ENCODE peak calls at places on chromosomes 5 and 9, in eight cellular contexts. X is MM.1S, I is HCT116, C is left ventricle myocardium inferior, G is body of pancreas, L is HFF-Myc, V is GM23338, P is fibroblast of mammary gland. T is an unnamed sample.

GRCh38 chr9:86239053-86239770 is 20.2 kb downstream of the C9orf153 start:
- DNase-seq in G (no peak), C (no peak), P (peak), X (no peak), I (no peak), V (no peak), L (no peak), T (no peak)

GRCh38 chr9:85024374-85024773 is 354.8 kb downstream of the NTRK2 start:
- DNase-seq in I (no peak), P (no peak), V (no peak), C (no peak), X (no peak), G (no peak), L (no peak), T (no peak)

GRCh38 chr9:93091453-93092081 is 4.5 kb upstream of the CARD19 start:
- DNase-seq in P (peak), V (no peak), I (peak), L (peak), C (no peak), X (no peak), G (peak), T (peak)

GRCh38 chr5:159303286-159303685 is 27.0 kb downstream of the IL12B start:
- DNase-seq in X (no peak), C (no peak), L (no peak), I (no peak), G (no peak), P (no peak), V (no peak), T (no peak)

GRCh38 chr9:128049788-128050187 is 17.3 kb downstream of the NAIF1 start:
- DNase-seq in X (no peak), G (no peak), L (no peak), C (no peak), P (no peak), I (no peak), V (no peak), T (no peak)

GRCh38 chr5:104998572-104998971 is 1436.0 kb upstream of the NUDT12 start:
- DNase-seq in G (no peak), C (no peak), V (no peak), X (no peak), I (no peak), P (no peak), L (no peak), T (no peak)

GRCh38 chr5:178350361-178351220 is 118.0 kb upstream of the PHYKPL start:
- DNase-seq in C (no peak), L (no peak), V (no peak), I (no peak), P (no peak), G (no peak), X (no peak), T (no peak)

GRCh38 chr9:12698293-12698692 is 5.1 kb downstream of the TYRP1 start:
- DNase-seq in V (no peak), X (no peak), C (no peak), I (no peak), P (peak), G (no peak), L (no peak), T (peak)

GRCh38 chr9:112751059-112751795 is 667 bp downstream of the SNX30 start:
- DNase-seq in V (peak), X (peak), P (peak), I (no peak), G (peak), C (peak), L (no peak), T (peak)

GRCh38 chr9:113853333-113853732 is 22.8 kb upstream of the ZNF618 start:
- DNase-seq in G (peak), I (no peak), C (no peak), V (peak), X (peak), L (no peak), P (peak), T (peak)

GRCh38 chr5:35785601-35786085 is 71.0 kb upstream of the IL7R start:
- DNase-seq in C (no peak), I (no peak), G (no peak), X (no peak), P (peak), L (no peak), V (no peak), T (no peak)

GRCh38 chr5:149466457-149466972 is 84.7 kb downstream of the CSNK1A1 start:
- DNase-seq in C (no peak), V (no peak), P (peak), X (no peak), G (no peak), I (no peak), L (peak), T (peak)

GRCh38 chr5:76701298-76701697 is 14.6 kb upstream of the F2R start:
- DNase-seq in P (peak), I (no peak), C (no peak), G (no peak), V (no peak), L (no peak), X (no peak), T (peak)

GRCh38 chr9:136985853-136986252 is 3.1 kb downstream of the LCNL1 start:
- DNase-seq in C (no peak), X (no peak), V (peak), I (no peak), L (no peak), G (no peak), P (no peak), T (no peak)

GRCh38 chr5:110932755-110933488 is 138.6 kb upstream of the TSLP start:
- DNase-seq in C (no peak), I (no peak), P (no peak), V (no peak), G (no peak), X (no peak), L (no peak), T (no peak)

GRCh38 chr9:32928145-32928763 is 73.2 kb downstream of the APTX start:
- DNase-seq in L (no peak), C (no peak), I (no peak), P (peak), X (no peak), V (no peak), G (no peak), T (peak)

GRCh38 chr5:75051217-75051751 is 1.1 kb downstream of the GCNT4 start:
- DNase-seq in I (no peak), P (no peak), X (no peak), L (no peak), V (peak), C (no peak), G (peak), T (no peak)

GRCh38 chr9:21777701-21778100 is 24.7 kb upstream of the MTAP start:
- DNase-seq in I (peak), L (peak), C (no peak), V (peak), X (no peak), P (peak), G (no peak), T (peak)

GRCh38 chr5:40603378-40603777 is 76.3 kb upstream of the PTGER4 start:
- DNase-seq in G (no peak), C (no peak), X (no peak), P (no peak), I (no peak), V (no peak), L (no peak), T (no peak)

GRCh38 chr9:23824241-23825142 is 1.5 kb downstream of the ELAVL2 start:
- DNase-seq in I (no peak), P (no peak), L (no peak), X (no peak), C (no peak), V (peak), G (no peak), T (no peak)

GRCh38 chr9:18857769-18858168 is 175.2 kb downstream of the SAXO1 start:
- DNase-seq in L (no peak), C (no peak), V (no peak), G (no peak), X (no peak), I (no peak), P (peak), T (peak)

GRCh38 chr5:134103397-134103796 is 11.1 kb upstream of the TCF7 start:
- DNase-seq in C (no peak), P (no peak), I (no peak), L (no peak), X (no peak), G (no peak), V (no peak), T (no peak)

GRCh38 chr9:25891534-25891933 is 213.3 kb upstream of the TUSC1 start:
- DNase-seq in G (no peak), C (no peak), V (no peak), L (no peak), I (no peak), P (no peak), X (no peak), T (no peak)

GRCh38 chr5:3597002-3597726 is 1.5 kb downstream of the IRX1 start:
- DNase-seq in V (peak), G (no peak), L (no peak), C (no peak), P (peak), I (no peak), X (no peak), T (no peak)

GRCh38 chr5:1186351-1187233 is 14.8 kb upstream of the SLC6A19 start:
- DNase-seq in P (no peak), G (no peak), C (peak), X (no peak), V (no peak), I (no peak), L (no peak), T (no peak)

GRCh38 chr5:30103056-30104020 is 1090.1 kb upstream of the CDH6 start:
- DNase-seq in L (no peak), X (no peak), V (no peak), P (no peak), C (no peak), G (no peak), I (no peak), T (no peak)

GRCh38 chr9:112352209-112352608 is 18.8 kb upstream of the PTBP3 start:
- DNase-seq in X (no peak), P (no peak), G (no peak), L (no peak), C (no peak), V (no peak), I (no peak), T (no peak)

GRCh38 chr5:23884405-23884804 is 377.0 kb downstream of the PRDM9 start:
- DNase-seq in C (no peak), G (no peak), X (peak), L (no peak), I (no peak), V (no peak), P (no peak), T (no peak)

GRCh38 chr5:36982146-36982545 is 105.6 kb downstream of the NIPBL start:
- DNase-seq in C (no peak), G (no peak), P (peak), X (no peak), L (no peak), I (no peak), V (no peak), T (no peak)

GRCh38 chr5:124302504-124302903 is 443.9 kb downstream of the ZNF608 start:
- DNase-seq in C (no peak), X (no peak), I (no peak), L (no peak), V (no peak), P (peak), G (no peak), T (peak)

GRCh38 chr9:38233343-38233742 is 159.2 kb upstream of the ALDH1B1 start:
- DNase-seq in P (no peak), L (no peak), I (no peak), G (no peak), C (no peak), X (no peak), V (no peak), T (no peak)

DNA sequence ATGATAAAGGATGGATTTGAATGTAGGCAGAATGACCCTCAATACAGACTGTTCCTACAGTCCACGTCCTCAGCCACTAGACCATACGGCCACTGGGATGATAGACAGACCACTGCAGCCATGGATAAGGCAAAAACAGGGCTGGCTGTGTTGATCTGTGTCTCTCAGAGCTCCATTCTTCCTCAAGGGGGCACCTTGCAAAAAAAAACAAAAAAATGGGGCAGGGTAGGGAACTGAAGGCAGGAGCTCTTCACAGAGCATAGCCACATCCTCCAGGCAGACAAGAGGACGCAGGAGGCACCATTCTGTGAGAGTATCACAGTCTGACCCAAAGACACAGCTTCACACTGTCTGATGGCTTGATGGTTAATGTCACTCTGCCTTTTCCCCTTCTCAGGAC is 61.2 kb upstream of the GABRP start:
- DNase-seq in P (no peak), I (no peak), V (peak), X (no peak), C (no peak), G (no peak), L (no peak), T (no peak)
- TF ChIP-seq CTCF in P (no peak), I (no peak), V (peak), X (no peak), C (no peak), G (no peak), L (no peak), T (no peak)

DNA sequence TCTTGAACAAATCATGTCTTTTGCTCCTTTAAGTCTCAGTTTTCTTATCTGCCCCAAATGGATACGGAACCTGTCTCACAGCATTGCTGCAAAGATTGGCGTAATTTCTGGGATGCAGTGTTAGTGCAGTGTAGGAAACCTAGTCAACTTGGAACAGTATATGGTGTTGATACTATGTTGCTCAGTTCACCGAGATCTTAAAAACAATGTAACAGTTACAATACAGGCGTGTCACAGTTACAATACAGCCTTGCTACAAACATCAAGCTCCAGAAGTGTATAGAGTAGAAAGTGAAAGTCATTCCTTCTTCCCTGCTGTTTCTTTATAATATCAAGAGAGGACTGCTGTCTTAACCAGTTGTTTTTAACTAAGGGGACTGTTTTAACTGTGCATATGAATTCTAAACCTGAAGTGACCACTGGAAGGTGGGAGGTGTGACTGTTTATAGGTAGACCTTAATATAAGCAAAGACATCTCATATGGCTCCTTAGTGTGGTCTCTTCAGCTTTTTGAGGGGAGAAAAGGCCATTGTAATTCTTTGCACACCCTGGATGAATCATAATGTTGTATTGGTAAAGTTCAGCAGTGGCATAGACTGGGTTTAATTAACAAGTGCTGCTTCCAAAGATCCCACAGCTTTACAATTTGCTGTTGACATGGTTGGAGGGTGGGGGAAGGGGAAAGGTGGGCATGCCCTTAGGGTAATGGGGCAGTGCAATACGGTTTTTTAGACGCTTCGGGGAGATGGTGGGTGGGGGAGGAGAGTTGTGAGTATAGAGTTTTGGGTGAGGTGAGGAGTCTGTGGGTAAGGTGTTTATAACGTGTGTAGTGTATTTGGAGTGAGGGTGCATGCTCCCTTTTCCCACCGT is 12.9 kb downstream of the PRRC2B start:
- DNase-seq in C (no peak), P (no peak), V (no peak), X (no peak), G (no peak), L (no peak), I (no peak), T (peak)
- H3K4me3 ChIP-seq in C (peak), P (no peak), V (peak), X (no peak), G (no peak), L (no peak), I (no peak), T (peak)

DNA sequence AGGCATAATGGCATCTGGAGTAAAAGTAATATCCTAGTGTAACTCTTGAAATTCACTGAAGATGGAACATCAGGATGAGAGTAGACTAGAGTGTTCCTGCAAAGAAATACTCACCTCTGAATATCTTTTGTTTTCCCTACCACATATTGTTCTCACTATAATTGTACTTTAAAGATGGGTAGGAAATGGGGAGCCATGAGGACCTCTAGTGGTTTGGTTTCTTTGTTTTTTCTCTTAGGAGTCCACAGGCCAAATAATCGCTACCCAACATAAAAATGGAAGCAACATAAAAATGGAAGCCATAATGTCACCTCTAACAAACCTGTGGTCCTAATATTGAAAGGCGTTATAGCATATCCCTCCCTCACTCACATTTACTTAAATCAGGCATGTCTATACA is 2375.8 kb downstream of the MAT2B start:
- DNase-seq in C (no peak), P (no peak), G (no peak), V (peak), X (peak), I (no peak), L (no peak), T (no peak)
- TF ChIP-seq CTCF in C (no peak), P (no peak), G (peak), V (peak), X (peak), I (no peak), L (no peak), T (no peak)

DNA sequence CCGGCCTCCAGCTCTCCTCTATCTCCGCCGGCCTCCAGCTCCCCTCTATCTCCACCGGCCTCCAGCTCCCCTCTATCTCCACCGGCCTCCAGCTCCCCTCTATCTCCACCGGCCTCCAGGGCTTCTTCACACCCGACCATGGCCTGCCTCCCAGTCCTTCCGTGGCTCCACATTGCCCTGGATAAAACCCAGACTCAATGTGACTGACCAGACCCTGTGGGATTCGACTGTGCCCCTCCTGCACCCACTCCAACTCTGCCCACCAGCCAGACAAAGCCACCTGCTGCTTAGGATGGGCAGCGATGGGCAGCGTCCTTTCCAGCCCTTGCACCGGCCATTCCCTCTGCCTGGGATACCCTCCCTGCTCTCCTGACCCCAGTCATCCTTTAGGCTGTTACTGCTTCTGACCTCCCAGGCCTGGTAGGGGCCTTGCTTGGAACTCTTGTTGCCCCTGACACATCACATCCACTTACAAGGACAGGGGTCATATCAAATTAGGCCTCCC is 30.5 kb upstream of the RXRA start:
- DNase-seq in L (no peak), I (no peak), V (no peak), G (no peak), X (no peak), C (peak), P (no peak), T (no peak)
- H3K4me3 ChIP-seq in L (no peak), I (no peak), V (no peak), G (no peak), X (no peak), C (no peak), P (no peak), T (no peak)

GRCh38 chr5:62139741-62140140 is 166.3 kb upstream of the KIF2A start:
- DNase-seq in P (no peak), G (no peak), X (no peak), L (no peak), I (no peak), V (no peak), C (no peak), T (no peak)

GRCh38 chr5:62138607-62139006 is 167.4 kb upstream of the KIF2A start:
- DNase-seq in X (no peak), C (no peak), I (no peak), P (no peak), G (no peak), V (peak), L (no peak), T (no peak)

GRCh38 chr5:62142351-62142750 is 163.7 kb upstream of the KIF2A start:
- DNase-seq in X (no peak), G (no peak), L (no peak), V (no peak), P (no peak), C (no peak), I (no peak), T (no peak)

GRCh38 chr5:62144395-62145022 is 161.5 kb upstream of the KIF2A start:
- DNase-seq in X (no peak), I (no peak), V (no peak), G (peak), L (no peak), P (peak), C (no peak), T (no peak)

DNA sequence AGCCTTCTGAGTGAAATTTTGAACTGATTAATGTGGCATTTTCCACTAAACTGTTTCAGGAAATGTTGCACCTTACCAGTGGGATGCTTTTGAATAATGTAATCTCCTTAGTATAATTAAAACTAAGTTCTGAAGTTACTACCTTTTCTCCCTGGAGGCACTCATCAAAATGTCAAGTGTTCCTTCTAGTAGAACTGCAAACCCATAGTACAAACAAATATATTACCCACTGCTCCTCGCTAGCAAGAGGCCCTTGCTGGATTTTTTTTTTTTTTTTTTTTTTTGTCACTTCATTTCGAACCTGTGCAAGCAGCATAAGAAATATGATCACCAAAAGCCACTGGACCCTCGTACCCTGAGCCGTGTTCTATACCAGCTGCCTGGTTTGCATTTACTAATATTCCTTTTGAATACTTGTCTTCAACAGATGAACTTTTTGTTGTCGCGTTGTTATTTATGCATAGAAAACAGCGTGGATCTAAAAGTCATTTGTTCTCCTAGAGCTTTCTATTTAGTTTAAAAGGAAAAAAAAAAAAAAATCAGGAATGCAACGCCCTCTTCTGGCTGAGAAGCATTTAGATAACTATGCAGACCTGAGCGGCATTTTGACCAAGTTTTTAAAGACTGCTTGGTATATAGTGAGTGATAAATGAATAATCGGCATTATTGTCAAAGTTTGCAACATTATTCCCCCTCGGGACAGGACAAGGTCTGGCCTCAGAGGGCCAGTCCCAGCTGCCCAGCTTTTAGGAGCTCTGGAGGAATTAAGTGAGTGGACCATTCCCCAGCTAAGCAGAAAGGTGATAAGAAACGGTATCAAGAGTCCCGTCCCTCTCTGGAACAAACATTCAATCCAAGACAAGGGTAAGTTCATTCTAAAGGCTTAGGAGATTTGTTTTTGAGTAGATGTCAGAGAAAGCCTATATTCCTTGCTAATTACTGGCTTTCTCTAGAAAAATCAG is 162.5 kb upstream of the KIF2A start:
- DNase-seq in V (peak), C (no peak), G (no peak), X (peak), L (peak), I (peak), P (peak), T (peak)
- TF ChIP-seq CTCF in V (peak), C (peak), G (peak), X (peak), L (peak), I (peak), P (peak), T (peak)

GRCh38 chr5:145919413-145919812 is 17.0 kb upstream of the SH3RF2 start:
- DNase-seq in L (no peak), C (no peak), V (no peak), G (no peak), I (no peak), X (no peak), P (no peak), T (no peak)
- H3K4me3 ChIP-seq in L (no peak), C (no peak), V (no peak), G (no peak), I (no peak), X (no peak), P (no peak), T (no peak)

T was measured in fibroblast of villous mesenchyme.